ENCODE peak calls at places on chromosome 18, in seven cellular contexts. One of them, this sample, is unnamed.
A peak's percentile ranks its signal among the peaks of the same experiment; 100 is the strongest.

GRCh38 chr18:43780782-43781340 is 503.6 kb upstream of the SYT4 start:
- DNase-seq in LNCaP clone FGC: no peak
- DNase-seq in mucosa of gallbladder: no peak
- DNase-seq in lower lobe of right lung: no peak
- DNase-seq in left lung: no peak
- DNase-seq in progenitor cell of endocrine pancreas: no peak
- DNase-seq in NCI-H69: peak; percentile 92
- DNase-seq in this sample: no peak

GRCh38 chr18:50268022-50268747 is 1.9 kb upstream of the CFAP53 start:
- DNase-seq in lower lobe of right lung: peak; percentile 92
- DNase-seq in mucosa of gallbladder: peak; percentile 83
- DNase-seq in LNCaP clone FGC: no peak
- DNase-seq in NCI-H69: peak; percentile 30
- DNase-seq in progenitor cell of endocrine pancreas: peak; percentile 71
- DNase-seq in left lung: peak; percentile 89
- DNase-seq in this sample: peak; percentile 90

GRCh38 chr18:489244-490023 is 11.1 kb downstream of the COLEC12 start:
- DNase-seq in LNCaP clone FGC: no peak
- DNase-seq in left lung: no peak
- DNase-seq in progenitor cell of endocrine pancreas: no peak
- DNase-seq in mucosa of gallbladder: no peak
- DNase-seq in lower lobe of right lung: no peak
- DNase-seq in NCI-H69: no peak
- DNase-seq in this sample: no peak

GRCh38 chr18:64444819-64445218 is 295.9 kb upstream of the LINC00305 start:
- DNase-seq in LNCaP clone FGC: no peak
- DNase-seq in mucosa of gallbladder: no peak
- DNase-seq in left lung: no peak
- DNase-seq in NCI-H69: peak; percentile 97
- DNase-seq in lower lobe of right lung: no peak
- DNase-seq in progenitor cell of endocrine pancreas: no peak
- DNase-seq in this sample: no peak

GRCh38 chr18:6294119-6294784 is 120.5 kb downstream of the L3MBTL4 start:
- DNase-seq in mucosa of gallbladder: no peak
- DNase-seq in LNCaP clone FGC: no peak
- DNase-seq in NCI-H69: peak; percentile 52
- DNase-seq in lower lobe of right lung: no peak
- DNase-seq in left lung: no peak
- DNase-seq in progenitor cell of endocrine pancreas: no peak
- DNase-seq in this sample: no peak

GRCh38 chr18:46842583-46842982 is 74.7 kb downstream of the PIAS2 start:
- DNase-seq in mucosa of gallbladder: no peak
- DNase-seq in lower lobe of right lung: no peak
- DNase-seq in left lung: no peak
- DNase-seq in LNCaP clone FGC: peak; percentile 44
- DNase-seq in NCI-H69: peak; percentile 16
- DNase-seq in progenitor cell of endocrine pancreas: no peak
- DNase-seq in this sample: no peak

GRCh38 chr18:3910507-3910906 is 460.5 kb downstream of the TGIF1 start:
- DNase-seq in lower lobe of right lung: no peak
- DNase-seq in left lung: no peak
- DNase-seq in mucosa of gallbladder: no peak
- DNase-seq in NCI-H69: no peak
- DNase-seq in LNCaP clone FGC: no peak
- DNase-seq in progenitor cell of endocrine pancreas: no peak
- DNase-seq in this sample: no peak

GRCh38 chr18:35688757-35689156 is 107.2 kb downstream of the GALNT1 start:
- DNase-seq in progenitor cell of endocrine pancreas: no peak
- DNase-seq in mucosa of gallbladder: no peak
- DNase-seq in left lung: no peak
- DNase-seq in LNCaP clone FGC: no peak
- DNase-seq in lower lobe of right lung: no peak
- DNase-seq in NCI-H69: peak; percentile 59
- DNase-seq in this sample: no peak

GRCh38 chr18:374735-375168 is 106.9 kb upstream of the THOC1 start:
- DNase-seq in left lung: no peak
- DNase-seq in LNCaP clone FGC: no peak
- DNase-seq in lower lobe of right lung: no peak
- DNase-seq in mucosa of gallbladder: peak; percentile 30
- DNase-seq in progenitor cell of endocrine pancreas: no peak
- DNase-seq in NCI-H69: no peak
- DNase-seq in this sample: no peak

GRCh38 chr18:34222396-34223163 is 2.1 kb downstream of the NOL4 start:
- DNase-seq in NCI-H69: peak; percentile 98
- DNase-seq in left lung: no peak
- DNase-seq in lower lobe of right lung: peak; percentile 47
- DNase-seq in mucosa of gallbladder: no peak
- DNase-seq in LNCaP clone FGC: no peak
- DNase-seq in progenitor cell of endocrine pancreas: peak; percentile 35
- DNase-seq in this sample: peak; percentile 22

GRCh38 chr18:75253784-75254183 is 43.2 kb downstream of the TSHZ1 start:
- DNase-seq in mucosa of gallbladder: no peak
- DNase-seq in lower lobe of right lung: no peak
- DNase-seq in NCI-H69: peak; percentile 65
- DNase-seq in progenitor cell of endocrine pancreas: no peak
- DNase-seq in left lung: no peak
- DNase-seq in LNCaP clone FGC: no peak
- DNase-seq in this sample: no peak

GRCh38 chr18:74450626-74451025 is 6.5 kb downstream of the DIPK1C start:
- DNase-seq in LNCaP clone FGC: no peak
- DNase-seq in left lung: no peak
- DNase-seq in mucosa of gallbladder: no peak
- DNase-seq in lower lobe of right lung: no peak
- DNase-seq in progenitor cell of endocrine pancreas: no peak
- DNase-seq in NCI-H69: no peak
- DNase-seq in this sample: no peak

GRCh38 chr18:10230072-10230471 is 224.4 kb upstream of the APCDD1 start:
- DNase-seq in LNCaP clone FGC: no peak
- DNase-seq in NCI-H69: peak; percentile 73
- DNase-seq in lower lobe of right lung: no peak
- DNase-seq in left lung: no peak
- DNase-seq in progenitor cell of endocrine pancreas: no peak
- DNase-seq in mucosa of gallbladder: no peak
- DNase-seq in this sample: no peak

GRCh38 chr18:66990909-66991308 is 387.0 kb upstream of the CDH19 start:
- DNase-seq in NCI-H69: peak; percentile 42
- DNase-seq in LNCaP clone FGC: no peak
- DNase-seq in lower lobe of right lung: no peak
- DNase-seq in mucosa of gallbladder: no peak
- DNase-seq in progenitor cell of endocrine pancreas: no peak
- DNase-seq in left lung: no peak
- DNase-seq in this sample: no peak

GRCh38 chr18:75161629-75162028 is 47.3 kb downstream of the PTGR3 start:
- DNase-seq in left lung: no peak
- DNase-seq in NCI-H69: peak; percentile 18
- DNase-seq in lower lobe of right lung: no peak
- DNase-seq in progenitor cell of endocrine pancreas: no peak
- DNase-seq in LNCaP clone FGC: peak; percentile 23
- DNase-seq in mucosa of gallbladder: no peak
- DNase-seq in this sample: peak; percentile 53

GRCh38 chr18:39624934-39625333 is 2059.3 kb upstream of the CELF4 start:
- DNase-seq in LNCaP clone FGC: no peak
- DNase-seq in lower lobe of right lung: no peak
- DNase-seq in mucosa of gallbladder: no peak
- DNase-seq in NCI-H69: no peak
- DNase-seq in left lung: no peak
- DNase-seq in progenitor cell of endocrine pancreas: no peak
- DNase-seq in this sample: no peak

GRCh38 chr18:35159782-35160181 is 81.1 kb upstream of the ZNF397 start:
- DNase-seq in LNCaP clone FGC: no peak
- DNase-seq in lower lobe of right lung: no peak
- DNase-seq in progenitor cell of endocrine pancreas: no peak
- DNase-seq in NCI-H69: no peak
- DNase-seq in mucosa of gallbladder: no peak
- DNase-seq in left lung: no peak
- DNase-seq in this sample: no peak

GRCh38 chr18:48940854-48941531 is 9.8 kb downstream of the SMAD7 start:
- DNase-seq in progenitor cell of endocrine pancreas: no peak
- DNase-seq in lower lobe of right lung: no peak
- DNase-seq in NCI-H69: no peak
- DNase-seq in LNCaP clone FGC: no peak
- DNase-seq in mucosa of gallbladder: peak; percentile 59
- DNase-seq in left lung: no peak
- DNase-seq in this sample: no peak

GRCh38 chr18:7980136-7980535 is 413.0 kb downstream of the PTPRM start:
- DNase-seq in lower lobe of right lung: no peak
- DNase-seq in left lung: no peak
- DNase-seq in mucosa of gallbladder: no peak
- DNase-seq in LNCaP clone FGC: no peak
- DNase-seq in NCI-H69: peak; percentile 47
- DNase-seq in progenitor cell of endocrine pancreas: no peak
- DNase-seq in this sample: no peak

GRCh38 chr18:45480219-45481015 is 134.9 kb upstream of the SLC14A2 start:
- DNase-seq in left lung: no peak
- DNase-seq in LNCaP clone FGC: no peak
- DNase-seq in NCI-H69: no peak
- DNase-seq in progenitor cell of endocrine pancreas: no peak
- DNase-seq in mucosa of gallbladder: no peak
- DNase-seq in lower lobe of right lung: no peak
- DNase-seq in this sample: no peak

GRCh38 chr18:13418013-13418710 is 199.6 kb downstream of the LDLRAD4 start:
- DNase-seq in LNCaP clone FGC: no peak
- DNase-seq in progenitor cell of endocrine pancreas: no peak
- DNase-seq in left lung: no peak
- DNase-seq in mucosa of gallbladder: no peak
- DNase-seq in lower lobe of right lung: no peak
- DNase-seq in NCI-H69: peak; percentile 67
- DNase-seq in this sample: peak; percentile 58

GRCh38 chr18:59748628-59749360 is 51.6 kb upstream of the CCBE1 start:
- DNase-seq in lower lobe of right lung: no peak
- DNase-seq in mucosa of gallbladder: no peak
- DNase-seq in LNCaP clone FGC: no peak
- DNase-seq in progenitor cell of endocrine pancreas: no peak
- DNase-seq in left lung: no peak
- DNase-seq in NCI-H69: no peak
- DNase-seq in this sample: no peak

GRCh38 chr18:1618364-1618763 is 713.7 kb downstream of the ADCYAP1 start:
- DNase-seq in NCI-H69: no peak
- DNase-seq in mucosa of gallbladder: no peak
- DNase-seq in lower lobe of right lung: no peak
- DNase-seq in left lung: no peak
- DNase-seq in LNCaP clone FGC: no peak
- DNase-seq in progenitor cell of endocrine pancreas: no peak
- DNase-seq in this sample: no peak

GRCh38 chr18:40371673-40372072 is 1583.4 kb upstream of the PIK3C3 start:
- DNase-seq in progenitor cell of endocrine pancreas: no peak
- DNase-seq in mucosa of gallbladder: no peak
- DNase-seq in lower lobe of right lung: no peak
- DNase-seq in LNCaP clone FGC: no peak
- DNase-seq in left lung: no peak
- DNase-seq in NCI-H69: no peak
- DNase-seq in this sample: no peak

GRCh38 chr18:76687271-76688006 is 134.9 kb upstream of the ZNF236 start:
- DNase-seq in left lung: no peak
- DNase-seq in LNCaP clone FGC: no peak
- DNase-seq in progenitor cell of endocrine pancreas: no peak
- DNase-seq in NCI-H69: peak; percentile 89
- DNase-seq in mucosa of gallbladder: no peak
- DNase-seq in lower lobe of right lung: no peak
- DNase-seq in this sample: no peak

GRCh38 chr18:78696698-78697435 is 282.8 kb upstream of the SALL3 start:
- DNase-seq in NCI-H69: no peak
- DNase-seq in mucosa of gallbladder: no peak
- DNase-seq in LNCaP clone FGC: no peak
- DNase-seq in progenitor cell of endocrine pancreas: no peak
- DNase-seq in lower lobe of right lung: no peak
- DNase-seq in left lung: no peak
- DNase-seq in this sample: no peak

GRCh38 chr18:27378396-27379094 is 193.4 kb upstream of the CHST9 start:
- DNase-seq in lower lobe of right lung: no peak
- DNase-seq in left lung: no peak
- DNase-seq in LNCaP clone FGC: no peak
- DNase-seq in NCI-H69: no peak
- DNase-seq in progenitor cell of endocrine pancreas: no peak
- DNase-seq in mucosa of gallbladder: peak; percentile 28
- DNase-seq in this sample: no peak

GRCh38 chr18:13464432-13465125 is 246.0 kb downstream of the LDLRAD4 start:
- DNase-seq in mucosa of gallbladder: no peak
- DNase-seq in NCI-H69: peak; percentile 24
- DNase-seq in lower lobe of right lung: peak; percentile 70
- DNase-seq in left lung: peak; percentile 67
- DNase-seq in LNCaP clone FGC: no peak
- DNase-seq in progenitor cell of endocrine pancreas: no peak
- DNase-seq in this sample: peak; percentile 52

GRCh38 chr18:30999186-30999585 is 43.4 kb downstream of the DSC3 start:
- DNase-seq in mucosa of gallbladder: no peak
- DNase-seq in lower lobe of right lung: no peak
- DNase-seq in progenitor cell of endocrine pancreas: no peak
- DNase-seq in NCI-H69: no peak
- DNase-seq in LNCaP clone FGC: no peak
- DNase-seq in left lung: no peak
- DNase-seq in this sample: no peak

GRCh38 chr18:45835057-45835634 is 9.7 kb downstream of the SIGLEC15 start:
- DNase-seq in mucosa of gallbladder: no peak
- DNase-seq in left lung: no peak
- DNase-seq in progenitor cell of endocrine pancreas: no peak
- DNase-seq in lower lobe of right lung: no peak
- DNase-seq in NCI-H69: peak; percentile 63
- DNase-seq in LNCaP clone FGC: no peak
- DNase-seq in this sample: no peak

GRCh38 chr18:3655637-3656050 is 205.7 kb downstream of the TGIF1 start:
- DNase-seq in progenitor cell of endocrine pancreas: no peak
- DNase-seq in NCI-H69: no peak
- DNase-seq in mucosa of gallbladder: no peak
- DNase-seq in lower lobe of right lung: no peak
- DNase-seq in left lung: no peak
- DNase-seq in LNCaP clone FGC: no peak
- DNase-seq in this sample: no peak

GRCh38 chr18:28729321-28729720 is 552.4 kb upstream of the CDH2 start:
- DNase-seq in left lung: no peak
- DNase-seq in NCI-H69: no peak
- DNase-seq in LNCaP clone FGC: no peak
- DNase-seq in lower lobe of right lung: no peak
- DNase-seq in progenitor cell of endocrine pancreas: no peak
- DNase-seq in mucosa of gallbladder: no peak
- DNase-seq in this sample: no peak

GRCh38 chr18:11993264-11993916 is 12.1 kb downstream of the IMPA2 start:
- DNase-seq in progenitor cell of endocrine pancreas: no peak
- DNase-seq in LNCaP clone FGC: no peak
- DNase-seq in left lung: no peak
- DNase-seq in lower lobe of right lung: peak; percentile 44
- DNase-seq in NCI-H69: no peak
- DNase-seq in mucosa of gallbladder: no peak
- DNase-seq in this sample: no peak

GRCh38 chr18:11533513-11533890 is 75.9 kb upstream of the SLC35G4 start:
- DNase-seq in NCI-H69: no peak
- DNase-seq in left lung: no peak
- DNase-seq in lower lobe of right lung: no peak
- DNase-seq in LNCaP clone FGC: no peak
- DNase-seq in mucosa of gallbladder: no peak
- DNase-seq in progenitor cell of endocrine pancreas: no peak
- DNase-seq in this sample: no peak

GRCh38 chr18:5543854-5544389 is at the start of gene EPB41L3:
- DNase-seq in NCI-H69: peak; percentile 91
- DNase-seq in mucosa of gallbladder: no peak
- DNase-seq in progenitor cell of endocrine pancreas: peak; percentile 39
- DNase-seq in left lung: peak; percentile 50
- DNase-seq in lower lobe of right lung: peak; percentile 69
- DNase-seq in LNCaP clone FGC: no peak
- DNase-seq in this sample: peak; percentile 18

GRCh38 chr18:79497638-79498081 is 101.9 kb downstream of the NFATC1 start:
- DNase-seq in progenitor cell of endocrine pancreas: no peak
- DNase-seq in NCI-H69: no peak
- DNase-seq in left lung: no peak
- DNase-seq in LNCaP clone FGC: no peak
- DNase-seq in mucosa of gallbladder: no peak
- DNase-seq in lower lobe of right lung: no peak
- DNase-seq in this sample: no peak

GRCh38 chr18:79533591-79533990 is 137.9 kb downstream of the NFATC1 start:
- DNase-seq in lower lobe of right lung: peak; percentile 34
- DNase-seq in mucosa of gallbladder: no peak
- DNase-seq in left lung: peak; percentile 21
- DNase-seq in progenitor cell of endocrine pancreas: no peak
- DNase-seq in LNCaP clone FGC: no peak
- DNase-seq in NCI-H69: no peak
- DNase-seq in this sample: no peak